ENCODE peak calls at places on chromosome 1, in ten cellular contexts. X is sigmoid colon, I is AG10803, U is prostate gland, N is fibroblast of lung, G is adrenal gland, E is NB4, F is psoas muscle, V is suprapubic skin, D is fibroblast of the aortic adventitia. Y is an unnamed sample.

GRCh38 chr1:6185635-6186382 is 5.7 kb upstream of the CHD5 start:
- DNase-seq in X (no peak), I (peak; percentile 42), U (no peak), N (peak; percentile 32), G (no peak), E (peak; percentile 64), F (peak; percentile 26), V (no peak), D (peak; percentile 49), Y (peak; percentile 56)

GRCh38 chr1:17632541-17633193 is 93.2 kb downstream of the ARHGEF10L start:
- DNase-seq in X (no peak), I (peak; percentile 70), U (no peak), N (peak; percentile 78), G (no peak), E (no peak), F (no peak), V (no peak), D (peak; percentile 48), Y (peak; percentile 85)

GRCh38 chr1:244011796-244012195 is 39.3 kb upstream of the ZBTB18 start:
- DNase-seq in X (no peak), I (no peak), U (no peak), N (peak; percentile 28), G (no peak), E (no peak), F (no peak), V (no peak), D (no peak), Y (no peak)

GRCh38 chr1:225447001-225447615 is 19.3 kb upstream of the LBR start:
- DNase-seq in X (no peak), I (no peak), U (no peak), N (no peak), G (no peak), E (no peak), F (no peak), V (no peak), D (no peak), Y (no peak)

GRCh38 chr1:6485140-6485936 is 6.1 kb downstream of the PLEKHG5 start:
- DNase-seq in X (no peak), I (no peak), U (no peak), N (no peak), G (no peak), E (no peak), F (no peak), V (no peak), D (no peak), Y (no peak)

GRCh38 chr1:221897312-221897711 is 155.4 kb upstream of the DUSP10 start:
- DNase-seq in X (no peak), I (peak; percentile 88), U (no peak), N (peak; percentile 56), G (no peak), E (no peak), F (no peak), V (no peak), D (peak; percentile 77), Y (peak; percentile 27)

GRCh38 chr1:233916706-233917105 is 12.2 kb downstream of the SLC35F3 start:
- DNase-seq in X (no peak), I (no peak), U (no peak), N (peak; percentile 82), G (no peak), E (no peak), F (no peak), V (no peak), D (no peak), Y (no peak)

GRCh38 chr1:174367892-174368291 is 79.9 kb upstream of the GPR52 start:
- DNase-seq in X (no peak), I (no peak), U (no peak), N (no peak), G (no peak), E (no peak), F (no peak), V (no peak), D (no peak), Y (no peak)

GRCh38 chr1:38193040-38193439 is 146.4 kb upstream of the POU3F1 start:
- DNase-seq in X (no peak), I (no peak), U (no peak), N (no peak), G (no peak), E (no peak), F (no peak), V (no peak), D (no peak), Y (no peak)

GRCh38 chr1:117606608-117607261 is 887 bp downstream of the TENT5C start:
- DNase-seq in X (peak; percentile 72), I (peak; percentile 16), U (peak; percentile 44), N (peak; percentile 45), G (peak; percentile 56), E (peak; percentile 67), F (no peak), V (no peak), D (peak; percentile 58), Y (peak; percentile 48)

GRCh38 chr1:36257375-36257767 is 33.1 kb downstream of the THRAP3 start:
- DNase-seq in X (no peak), I (peak; percentile 30), U (no peak), N (no peak), G (peak; percentile 52), E (no peak), F (peak; percentile 86), V (no peak), D (no peak), Y (no peak)

GRCh38 chr1:71869326-71869725 is 413.0 kb downstream of the NEGR1 start:
- DNase-seq in X (no peak), I (no peak), U (no peak), N (no peak), G (no peak), E (no peak), F (no peak), V (no peak), D (no peak), Y (no peak)

GRCh38 chr1:201945157-201945556 is 1.2 kb downstream of the LMOD1 start:
- DNase-seq in X (no peak), I (no peak), U (no peak), N (no peak), G (no peak), E (no peak), F (no peak), V (no peak), D (no peak), Y (no peak)
- TF ChIP-seq CTCF in X (peak; percentile 39), I (peak; percentile 67), U (peak; percentile 8), N (peak; percentile 48), G (peak; percentile 42), E (no peak), F (peak; percentile 39), V (no peak), D (peak; percentile 52), Y (peak; percentile 23)

GRCh38 chr1:228739826-228740225 is 4.5 kb downstream of the RHOU start:
- DNase-seq in X (no peak), I (no peak), U (no peak), N (no peak), G (no peak), E (no peak), F (no peak), V (no peak), D (no peak), Y (no peak)

GRCh38 chr1:228736844-228737415 is 1.7 kb downstream of the RHOU start:
- DNase-seq in X (no peak), I (no peak), U (no peak), N (no peak), G (no peak), E (no peak), F (no peak), V (no peak), D (no peak), Y (no peak)

GRCh38 chr1:228735871-228736586 is 750 bp downstream of the RHOU start:
- DNase-seq in X (peak; percentile 82), I (peak; percentile 19), U (peak; percentile 49), N (peak; percentile 19), G (peak; percentile 45), E (peak; percentile 56), F (peak; percentile 73), V (no peak), D (peak; percentile 31), Y (peak; percentile 19)

GRCh38 chr1:228734881-228735801 is at the start of gene RHOU:
- DNase-seq in X (peak; percentile 89), I (peak; percentile 50), U (peak; percentile 74), N (peak; percentile 45), G (peak; percentile 75), E (peak; percentile 79), F (peak; percentile 87), V (peak; percentile 88), D (peak; percentile 39), Y (peak; percentile 84)

GRCh38 chr1:228737613-228738012 is 2.3 kb downstream of the RHOU start:
- DNase-seq in X (peak; percentile 75), I (no peak), U (no peak), N (no peak), G (peak; percentile 34), E (no peak), F (no peak), V (no peak), D (no peak), Y (no peak)
- H3K4me3 ChIP-seq in X (peak overlapping the region; percentile 96), I (no peak overlapping the region), U (peak overlapping the region; percentile 90), N (no peak overlapping the region), G (peak overlapping the region; percentile 84), E (peak overlapping the region; percentile 81), F (peak overlapping the region; percentile 91), V (peak overlapping the region; percentile 80), D (no peak overlapping the region), Y (peak overlapping the region; percentile 75)

DNA sequence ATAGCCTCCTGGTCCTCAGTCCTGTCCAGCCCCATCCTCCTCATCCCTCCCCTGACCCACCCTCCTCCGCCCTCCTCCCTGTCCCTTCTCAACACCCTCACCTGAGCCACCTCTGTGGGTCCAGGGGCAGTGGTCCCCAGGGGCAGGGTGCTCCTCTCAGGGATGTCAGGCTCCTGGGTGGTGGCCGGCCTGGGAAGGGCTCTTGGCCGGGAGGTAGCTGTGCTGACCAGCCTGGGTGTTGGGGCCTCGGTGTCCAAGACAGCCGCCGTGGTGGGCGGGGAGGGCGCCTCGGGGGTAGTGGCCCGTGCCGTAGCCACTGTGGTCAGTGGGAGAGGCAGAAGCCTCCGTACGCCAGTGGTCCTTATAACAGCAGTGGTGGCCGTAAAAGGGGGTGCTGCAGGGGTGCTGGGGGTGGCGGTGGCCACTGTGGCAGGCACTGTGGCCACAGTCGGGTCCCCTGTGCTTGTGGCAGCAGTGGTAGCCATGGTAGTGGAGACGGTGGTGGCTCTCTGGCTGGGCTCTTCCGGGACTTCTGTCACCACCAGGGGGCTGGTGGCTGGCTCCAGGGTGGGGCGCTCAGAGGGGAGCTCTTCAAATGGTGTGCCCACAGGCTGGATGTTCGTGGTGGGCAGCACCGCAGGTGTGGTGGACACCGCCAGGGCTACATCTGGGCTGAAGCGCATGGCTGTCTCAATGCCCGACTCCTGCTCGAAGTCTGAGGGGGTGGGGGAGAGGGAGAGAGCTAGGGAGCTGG is 31.9 kb downstream of the SDC3 start:
- DNase-seq in X (no peak), I (no peak), U (no peak), N (no peak), G (no peak), E (no peak), F (no peak), V (no peak), D (no peak), Y (no peak)
- TF ChIP-seq CTCF in X (no peak), I (peak; percentile 18), U (no peak), N (peak; percentile 1), G (peak; percentile 8), E (no peak), F (no peak), V (no peak), D (peak; percentile 12), Y (peak; percentile 1)

DNA sequence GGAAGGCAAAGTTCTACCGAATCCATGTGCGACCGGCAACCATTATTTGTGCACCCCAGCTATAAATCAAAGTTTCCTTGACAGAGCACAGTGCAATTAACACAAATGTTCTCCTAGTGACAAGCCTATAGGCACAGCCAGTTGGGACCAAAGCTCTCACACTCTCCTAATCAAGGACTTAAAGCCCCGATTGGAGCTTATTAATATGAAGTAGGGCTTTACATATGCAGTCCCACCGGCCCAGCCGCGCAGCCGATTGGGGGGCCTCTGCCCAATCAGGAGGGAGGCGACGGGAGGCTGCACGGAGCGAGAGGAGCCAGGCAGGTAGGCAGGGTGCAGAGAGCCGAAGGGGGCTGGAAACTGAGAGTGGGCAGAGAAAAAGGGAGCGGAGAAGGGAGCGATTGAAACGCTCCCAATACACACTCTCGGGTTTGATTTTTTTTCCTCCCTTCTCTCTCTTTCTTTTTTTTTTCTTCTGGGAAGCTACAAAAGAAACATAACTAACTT is at the start of gene ESRRG:
- DNase-seq in X (no peak), I (no peak), U (peak; percentile 71), N (peak; percentile 38), G (peak; percentile 82), E (no peak), F (peak; percentile 70), V (no peak), D (no peak), Y (peak; percentile 14)
- H3K4me3 ChIP-seq in X (peak within 1 kb of the TSS; percentile 34), I (peak within 1 kb of the TSS; percentile 23), U (peak within 1 kb of the TSS; percentile 35), N (peak within 1 kb of the TSS; percentile 28), G (peak within 1 kb of the TSS; percentile 66), E (no peak within 1 kb of the TSS), F (peak within 1 kb of the TSS; percentile 66), V (peak within 1 kb of the TSS; percentile 38), D (peak within 1 kb of the TSS; percentile 36), Y (peak within 1 kb of the TSS; percentile 5)